ENCODE peak calls at places on chromosome 4, in six cellular contexts. D is lower leg skin, O is breast epithelium, B is cardiac fibroblast, U is fibroblast of the aortic adventitia, P is ascending aorta. L is an unnamed sample.

GRCh38 chr4:180630012-180630411 is 1613.2 kb upstream of the TENM3 start:
- DNase-seq in D (no peak), U (no peak), B (no peak), P (no peak), O (no peak), L (no peak)

GRCh38 chr4:36439556-36439955 is 158.1 kb downstream of the DTHD1 start:
- DNase-seq in U (no peak), B (no peak), D (no peak), O (no peak), P (no peak), L (no peak)

GRCh38 chr4:108933046-108933445 is 170.2 kb upstream of the ETNPPL start:
- DNase-seq in P (no peak), D (no peak), B (no peak), U (no peak), O (no peak), L (no peak)

GRCh38 chr4:57425610-57426009 is 315.4 kb upstream of the IGFBP7 start:
- DNase-seq in P (no peak), B (peak), O (no peak), D (no peak), U (peak), L (no peak)

GRCh38 chr4:38013461-38014366 is 53.5 kb downstream of the PTTG2 start:
- DNase-seq in U (peak), P (no peak), B (peak), O (no peak), D (no peak), L (peak)

GRCh38 chr4:88672987-88673386 is 24.6 kb downstream of the NAP1L5 start:
- DNase-seq in B (peak), P (no peak), D (no peak), U (peak), O (no peak), L (peak)

GRCh38 chr4:90142091-90142490 is 14.9 kb downstream of the CCSER1 start:
- DNase-seq in U (no peak), D (no peak), O (no peak), B (no peak), P (no peak), L (no peak)

GRCh38 chr4:94582517-94582916 is 130.8 kb downstream of the PDLIM5 start:
- DNase-seq in O (no peak), D (no peak), U (no peak), P (no peak), B (peak), L (peak)

GRCh38 chr4:44700427-44700826 is 22.2 kb downstream of the GUF1 start:
- DNase-seq in O (no peak), B (no peak), U (no peak), P (no peak), D (no peak), L (no peak)

GRCh38 chr4:14871676-14872430 is 130.4 kb upstream of the CPEB2 start:
- DNase-seq in P (no peak), B (peak), O (no peak), U (peak), D (no peak), L (no peak)

GRCh38 chr4:17447675-17448298 is 64.1 kb downstream of the QDPR start:
- DNase-seq in P (no peak), U (peak), B (peak), O (no peak), D (no peak), L (peak)

GRCh38 chr4:78293841-78294301 is 236.7 kb downstream of the FRAS1 start:
- DNase-seq in P (no peak), U (peak), B (peak), D (no peak), O (no peak), L (peak)

GRCh38 chr4:20043992-20044391 is 207.7 kb upstream of the SLIT2 start:
- DNase-seq in P (no peak), D (no peak), B (no peak), U (no peak), O (no peak), L (peak)

GRCh38 chr4:9146967-9147366 is 23.2 kb upstream of the FAM90A26 start:
- DNase-seq in P (no peak), B (no peak), D (no peak), O (no peak), U (no peak), L (no peak)

GRCh38 chr4:72971572-72971971 is 97.9 kb downstream of the COX18 start:
- DNase-seq in B (peak), P (no peak), O (no peak), D (no peak), U (peak), L (peak)

GRCh38 chr4:150682126-150682525 is 100.2 kb downstream of the MAB21L2 start:
- DNase-seq in B (no peak), P (no peak), U (no peak), O (no peak), D (no peak), L (no peak)

GRCh38 chr4:113742643-113743042 is 18.9 kb downstream of the CAMK2D start:
- DNase-seq in B (no peak), P (no peak), U (no peak), O (no peak), D (no peak), L (no peak)

GRCh38 chr4:183426507-183426906 is 17.9 kb upstream of the CDKN2AIP start:
- DNase-seq in U (no peak), B (no peak), P (no peak), O (no peak), D (no peak), L (no peak)

GRCh38 chr4:80125252-80126177 is 52.5 kb upstream of the ANTXR2 start:
- DNase-seq in B (peak), P (no peak), D (no peak), O (no peak), U (peak), L (peak)

GRCh38 chr4:167218022-167218608 is 16.2 kb downstream of the SPOCK3 start:
- DNase-seq in O (no peak), P (no peak), B (no peak), D (no peak), U (no peak), L (no peak)

GRCh38 chr4:83417566-83417965 is 38.1 kb downstream of the HELQ start:
- DNase-seq in D (no peak), B (no peak), U (no peak), P (no peak), O (no peak), L (no peak)

GRCh38 chr4:2813446-2814405 is 20.8 kb downstream of the SH3BP2 start:
- DNase-seq in D (no peak), O (no peak), U (no peak), B (no peak), P (no peak), L (no peak)

GRCh38 chr4:8419222-8420041 is 21.1 kb downstream of the ACOX3 start:
- DNase-seq in D (no peak), B (peak), P (no peak), O (no peak), U (no peak), L (peak)

GRCh38 chr4:177964693-177965168 is 522.5 kb upstream of the AGA start:
- DNase-seq in D (no peak), B (no peak), O (no peak), P (no peak), U (peak), L (peak)

GRCh38 chr4:130419576-130419975 is 1323.6 kb downstream of the C4orf33 start:
- DNase-seq in D (no peak), P (no peak), U (peak), O (no peak), B (peak), L (peak)

GRCh38 chr4:43471950-43472349 is 579.4 kb downstream of the GRXCR1 start:
- DNase-seq in B (peak), O (no peak), U (peak), P (no peak), D (no peak), L (no peak)

GRCh38 chr4:156575430-156576073 is 396.0 kb downstream of the PDGFC start:
- DNase-seq in P (no peak), B (peak), U (no peak), O (peak), D (no peak), L (peak)

GRCh38 chr4:832536-832935 is 6.6 kb upstream of the CPLX1 start:
- DNase-seq in B (no peak), O (no peak), D (no peak), U (no peak), P (no peak), L (no peak)

GRCh38 chr4:26191353-26191752 is 129.5 kb upstream of the RBPJ start:
- DNase-seq in O (no peak), D (no peak), P (no peak), U (no peak), B (no peak), L (no peak)

GRCh38 chr4:169179609-169180526 is 90.9 kb downstream of the SH3RF1 start:
- DNase-seq in O (no peak), U (peak), B (peak), P (no peak), D (no peak), L (no peak)

GRCh38 chr4:62912531-62912930 is 1496.7 kb downstream of the TECRL start:
- DNase-seq in O (no peak), D (no peak), B (no peak), P (no peak), U (no peak), L (no peak)

DNA sequence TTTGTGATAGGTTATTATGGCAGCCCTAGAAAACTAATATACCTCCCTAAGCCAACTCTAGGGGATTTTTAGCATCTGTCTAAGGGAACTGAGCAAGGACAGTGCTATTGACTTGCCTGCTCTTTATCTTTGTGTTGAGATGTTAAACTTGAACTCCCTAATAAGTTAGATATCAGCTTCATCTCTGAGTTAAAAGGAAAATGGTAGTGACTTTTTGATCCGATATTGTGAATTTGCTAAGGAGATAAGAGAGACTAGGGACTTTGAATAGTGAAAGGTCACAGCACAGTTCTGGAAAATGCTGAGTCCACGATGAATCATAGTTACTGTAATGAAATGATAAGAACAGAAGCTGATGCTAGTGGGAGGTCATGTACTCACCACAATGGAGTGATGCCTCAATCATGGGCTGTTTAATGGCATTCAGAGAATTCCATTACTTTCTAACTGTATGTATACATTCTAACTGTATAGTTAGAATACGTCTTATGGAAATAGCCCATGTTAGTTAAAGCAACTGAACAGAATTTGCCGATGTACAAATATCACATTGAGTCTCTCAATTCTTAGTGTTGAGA is 147.2 kb downstream of the GLRA3 start:
- DNase-seq in P (no peak), D (no peak), U (peak), O (no peak), B (peak), L (peak)
- H3K4me3 ChIP-seq in P (no peak), D (no peak), U (no peak), O (no peak), B (no peak), L (no peak)

GRCh38 chr4:139558235-139559094 is 2.4 kb upstream of the SETD7 start:
- DNase-seq in U (no peak), P (no peak), O (no peak), B (no peak), D (no peak), L (no peak)

GRCh38 chr4:139557506-139558110 is 1.6 kb upstream of the SETD7 start:
- DNase-seq in P (no peak), D (no peak), O (no peak), U (no peak), B (no peak), L (no peak)

GRCh38 chr4:139556071-139556734 is at the start of gene SETD7:
- DNase-seq in O (peak), D (peak), P (peak), B (peak), U (peak), L (peak)

GRCh38 chr4:139555705-139556070 is 331 bp downstream of the SETD7 start:
- DNase-seq in D (peak), U (no peak), O (peak), B (no peak), P (no peak), L (peak)

DNA sequence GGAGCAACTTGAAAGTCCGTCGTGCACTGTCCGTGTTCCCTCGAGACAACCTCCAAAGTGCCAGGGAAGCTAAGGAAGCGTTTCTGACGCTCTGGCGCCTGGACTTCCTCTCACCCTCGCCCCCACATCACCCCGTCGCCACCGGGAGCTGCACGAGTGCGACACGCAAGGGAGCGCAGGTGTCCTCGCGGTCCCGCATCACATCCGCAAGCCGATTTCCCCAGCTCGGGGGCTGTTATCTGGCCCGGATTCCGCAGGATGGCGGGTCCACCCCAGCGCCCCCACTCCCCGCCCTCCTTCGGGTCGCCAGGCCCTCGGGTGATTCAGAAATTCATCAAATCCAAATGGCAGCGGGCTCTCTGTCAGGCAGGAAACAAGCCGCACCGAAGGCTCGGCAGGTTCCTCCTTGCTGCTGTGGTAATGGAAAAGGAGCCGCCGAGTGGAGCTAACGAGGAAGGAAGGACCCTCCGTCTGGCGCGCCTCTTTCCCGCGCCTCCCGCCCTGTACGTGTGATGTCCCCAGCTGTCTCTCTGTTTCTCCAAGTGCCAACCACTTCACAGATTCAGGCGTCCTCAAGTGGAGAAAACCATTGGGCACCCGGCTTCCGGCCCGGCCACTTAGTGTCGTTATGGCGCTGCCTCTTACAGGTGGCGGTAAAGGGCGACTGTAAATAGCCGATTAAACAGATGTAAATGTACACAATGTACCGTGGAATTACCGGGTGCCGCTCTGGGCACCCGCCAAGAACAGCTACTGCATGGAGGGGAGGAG is 901 bp upstream of the SETD7 start:
- DNase-seq in D (peak), P (peak), O (peak), U (no peak), B (peak), L (no peak)
- TF ChIP-seq CTCF in D (no peak), P (no peak), O (no peak), U (no peak), B (no peak), L (no peak)

GRCh38 chr4:77154074-77154473 is 2.9 kb upstream of the CCNG2 start:
- DNase-seq in U (no peak), B (no peak), D (no peak), P (no peak), O (no peak), L (no peak)
- H3K4me3 ChIP-seq in U (no peak), B (no peak), D (no peak), P (no peak), O (no peak), L (no peak)

GRCh38 chr4:164700471-164700870 is 53.5 kb upstream of the SMIM31 start:
- DNase-seq in U (no peak), D (no peak), B (no peak), O (peak), P (no peak), L (no peak)
- TF ChIP-seq CTCF in U (no peak), D (no peak), B (no peak), O (peak), P (no peak), L (no peak)

GRCh38 chr4:140571620-140572019 is 2.9 kb upstream of the UCP1 start:
- DNase-seq in P (no peak), B (no peak), D (no peak), U (no peak), O (no peak), L (no peak)

GRCh38 chr4:140568507-140569306 is at the start of gene UCP1:
- DNase-seq in U (no peak), D (no peak), O (no peak), P (no peak), B (no peak), L (no peak)

GRCh38 chr4:140569307-140569638 is 512 bp upstream of the UCP1 start:
- DNase-seq in B (no peak), O (no peak), P (no peak), U (no peak), D (no peak), L (no peak)

GRCh38 chr4:140567722-140568121 is 1.0 kb downstream of the UCP1 start:
- DNase-seq in U (peak), P (no peak), B (no peak), D (no peak), O (no peak), L (peak)
- H3K4me3 ChIP-seq in U (peak), P (no peak), B (peak), D (no peak), O (no peak), L (peak)

DNA sequence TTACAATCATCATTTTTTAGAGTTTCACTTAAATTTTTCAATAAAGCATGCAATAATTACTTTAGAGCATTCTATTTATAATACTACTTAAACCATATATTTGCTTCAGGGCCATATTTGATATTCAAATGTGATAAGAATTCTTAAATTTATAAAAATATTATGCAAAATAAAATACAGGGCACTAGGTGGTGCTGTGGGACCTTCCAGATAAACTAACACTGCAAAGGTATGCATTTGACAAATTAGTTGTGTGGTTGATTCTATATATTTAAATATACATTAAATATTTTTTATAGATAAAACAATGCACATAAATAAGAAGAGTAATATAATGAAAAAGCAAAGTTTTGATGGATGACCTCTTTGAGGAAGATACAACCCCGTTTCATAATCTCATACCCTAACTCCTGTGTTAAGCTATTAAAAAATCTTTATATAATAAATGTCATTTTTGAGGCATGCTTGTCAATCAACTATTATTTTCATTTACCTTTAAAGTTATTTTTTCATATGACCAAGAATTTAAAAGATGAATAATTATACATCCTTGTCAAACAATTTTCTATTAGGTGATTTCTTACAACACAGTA is 128.4 kb downstream of the REELD1 start:
- DNase-seq in B (peak), O (no peak), D (no peak), U (peak), P (no peak), L (peak)
- TF ChIP-seq CTCF in B (peak), O (peak), D (no peak), U (peak), P (peak), L (peak)

GRCh38 chr4:140212646-140213045 is 58.7 kb upstream of the MAML3 start:
- DNase-seq in O (no peak), D (no peak), U (no peak), P (no peak), B (no peak), L (no peak)
- H3K4me3 ChIP-seq in O (no peak), D (no peak), U (no peak), P (no peak), B (no peak), L (no peak)

GRCh38 chr4:77220841-77221613 is 64.0 kb downstream of the CCNG2 start:
- DNase-seq in U (peak), O (no peak), D (peak), B (peak), P (peak), L (peak)

GRCh38 chr4:77209936-77210335 is 52.9 kb downstream of the CCNG2 start:
- DNase-seq in U (no peak), O (no peak), D (peak), P (no peak), B (no peak), L (no peak)

GRCh38 chr4:77219266-77219665 is 62.3 kb downstream of the CCNG2 start:
- DNase-seq in P (no peak), B (no peak), O (no peak), D (no peak), U (no peak), L (no peak)

GRCh38 chr4:77217526-77217925 is 60.5 kb downstream of the CCNG2 start:
- DNase-seq in D (peak), B (no peak), P (no peak), O (no peak), U (no peak), L (no peak)

GRCh38 chr4:77215107-77215506 is 58.1 kb downstream of the CCNG2 start:
- DNase-seq in P (no peak), U (no peak), B (no peak), O (no peak), D (peak), L (no peak)
- TF ChIP-seq CTCF in P (no peak), U (no peak), B (no peak), O (no peak), D (no peak), L (no peak)

GRCh38 chr4:74365761-74366160 is 816 bp downstream of the EREG start:
- DNase-seq in B (no peak), O (no peak), P (no peak), U (no peak), D (no peak), L (peak)
- H3K4me3 ChIP-seq in B (peak), O (no peak), P (peak), U (no peak), D (no peak), L (peak)

DNA sequence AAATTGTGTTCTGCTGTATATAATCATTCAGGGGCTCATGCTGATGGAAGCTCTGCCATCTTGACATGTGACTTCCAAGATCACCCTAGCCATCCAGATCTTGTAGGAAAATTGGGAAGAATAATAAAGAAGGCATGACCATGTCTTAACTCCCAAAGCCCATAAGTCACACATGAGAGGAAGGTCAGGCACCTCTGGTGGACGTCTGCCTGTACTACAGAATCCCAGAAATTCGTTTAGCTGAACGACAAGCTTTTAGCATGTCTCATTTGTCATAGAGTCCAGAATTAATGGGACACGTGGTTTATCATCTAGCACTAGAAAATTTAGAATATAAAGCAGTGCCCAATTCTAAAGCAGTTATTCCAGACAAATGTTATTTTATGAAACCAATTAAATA is 212.7 kb downstream of the CENPC start:
- DNase-seq in D (no peak), U (no peak), P (no peak), B (peak), O (no peak), L (peak)
- TF ChIP-seq CTCF in D (no peak), U (peak), P (no peak), B (peak), O (no peak), L (peak)

L was measured in fibroblast of pulmonary artery.